ENCODE peak calls at places on chromosomes 7 and 10, in six cellular contexts. X, J, D, Y, G and H are unnamed samples.

GRCh38 chr10:88851706-88852105 is at the start of gene ANKRD22:
- DNase-seq in X (peak; percentile 89), J (peak; percentile 85), D (no peak), Y (peak; percentile 67), G (no peak), H (peak; percentile 29)

GRCh38 chr7:95411036-95411435 is 14.9 kb upstream of the PON3 start:
- DNase-seq in X (no peak), J (no peak), D (no peak), Y (no peak), G (no peak), H (no peak)

GRCh38 chr10:93751832-93752231 is 5.9 kb upstream of the LGI1 start:
- DNase-seq in X (peak; percentile 40), J (peak; percentile 43), D (peak; percentile 46), Y (peak; percentile 82), G (no peak), H (peak; percentile 58)

GRCh38 chr10:44982496-44982895 is 3.9 kb upstream of the DEPP1 start:
- DNase-seq in X (no peak), J (no peak), D (no peak), Y (no peak), G (no peak), H (no peak)

GRCh38 chr10:124602121-124602561 is 140.5 kb downstream of the LHPP start:
- DNase-seq in X (no peak), J (no peak), D (no peak), Y (no peak), G (no peak), H (no peak)

GRCh38 chr10:988667-989545 is 672 bp downstream of the GTPBP4 start:
- DNase-seq in X (peak; percentile 44), J (peak; percentile 58), D (no peak), Y (no peak), G (no peak), H (no peak)

GRCh38 chr7:150627959-150628358 is 4.2 kb downstream of the GIMAP6 start:
- DNase-seq in X (no peak), J (no peak), D (no peak), Y (no peak), G (no peak), H (no peak)

GRCh38 chr7:138525757-138526156 is 65.7 kb downstream of the TRIM24 start:
- DNase-seq in X (no peak), J (no peak), D (no peak), Y (no peak), G (no peak), H (no peak)

GRCh38 chr7:12146813-12147212 is 64.3 kb upstream of the TMEM106B start:
- DNase-seq in X (no peak), J (no peak), D (no peak), Y (no peak), G (no peak), H (no peak)

GRCh38 chr7:42913591-42913990 is 1.7 kb upstream of the C7orf25 start:
- DNase-seq in X (peak; percentile 96), J (peak; percentile 71), D (no peak), Y (no peak), G (no peak), H (no peak)

GRCh38 chr7:93228302-93228701 is 2.0 kb upstream of the HEPACAM2 start:
- DNase-seq in X (peak; percentile 80), J (peak; percentile 55), D (no peak), Y (no peak), G (no peak), H (peak; percentile 38)

GRCh38 chr10:35092851-35093250 is 2.7 kb upstream of the CUL2 start:
- DNase-seq in X (no peak), J (no peak), D (no peak), Y (no peak), G (no peak), H (no peak)

GRCh38 chr10:124524991-124525653 is 63.5 kb downstream of the LHPP start:
- DNase-seq in X (peak; percentile 33), J (no peak), D (no peak), Y (peak; percentile 32), G (no peak), H (no peak)

GRCh38 chr7:7639847-7640220 is 718 bp upstream of the UMAD1 start:
- DNase-seq in X (peak; percentile 24), J (peak; percentile 49), D (no peak), Y (no peak), G (peak; percentile 32), H (no peak)

GRCh38 chr10:89954787-89955566 is 253.6 kb downstream of the KIF20B start:
- DNase-seq in X (peak; percentile 29), J (no peak), D (no peak), Y (no peak), G (no peak), H (no peak)

GRCh38 chr10:71659050-71659738 is 60.4 kb downstream of the C10orf105 start:
- DNase-seq in X (no peak), J (no peak), D (no peak), Y (peak; percentile 82), G (no peak), H (no peak)

GRCh38 chr10:76869931-76870330 is 767.7 kb downstream of the KCNMA1 start:
- DNase-seq in X (no peak), J (no peak), D (no peak), Y (no peak), G (no peak), H (no peak)